ENCODE peak calls at places on chromosomes 5 and 9, in four cellular contexts. J is suprapubic skin, I is transverse colon, Q is thyroid gland. Z is an unnamed sample.

GRCh38 chr5:159908201-159908940 is 7.9 kb upstream of the ADRA1B start:
- DNase-seq in J (no peak), I (no peak), Q (peak), Z (no peak)

GRCh38 chr5:6317133-6317532 is 61.2 kb downstream of the MED10 start:
- DNase-seq in J (no peak), I (no peak), Q (no peak), Z (no peak)

GRCh38 chr5:171984748-171985419 is 21.6 kb downstream of the FBXW11 start:
- DNase-seq in J (no peak), I (no peak), Q (no peak), Z (peak)

GRCh38 chr5:178529080-178529479 is 61.1 kb downstream of the COL23A1 start:
- DNase-seq in J (no peak), I (no peak), Q (peak), Z (no peak)

GRCh38 chr9:111158375-111158774 is 120.1 kb upstream of the LPAR1 start:
- DNase-seq in J (no peak), I (no peak), Q (no peak), Z (no peak)

GRCh38 chr5:6660704-6661103 is 27.5 kb downstream of the SRD5A1 start:
- DNase-seq in J (no peak), I (no peak), Q (no peak), Z (no peak)

GRCh38 chr9:133125706-133126696 is 5.0 kb upstream of the RALGDS start:
- DNase-seq in J (no peak), I (peak), Q (peak), Z (no peak)

GRCh38 chr9:100579665-100580064 is 1.8 kb downstream of the CAVIN4 start:
- DNase-seq in J (no peak), I (no peak), Q (no peak), Z (no peak)

GRCh38 chr9:83707518-83707767 is 315 bp downstream of the UBQLN1 start:
- DNase-seq in J (peak), I (no peak), Q (no peak), Z (peak)

GRCh38 chr9:132055756-132056155 is 23.9 kb downstream of the MED27 start:
- DNase-seq in J (no peak), I (no peak), Q (no peak), Z (no peak)

GRCh38 chr5:112366987-112367386 is 52.1 kb downstream of the EPB41L4A start:
- DNase-seq in J (no peak), I (no peak), Q (no peak), Z (no peak)

GRCh38 chr5:1315709-1316587 is 21.1 kb upstream of the TERT start:
- DNase-seq in J (peak), I (peak), Q (peak), Z (no peak)

GRCh38 chr5:133873454-133873853 is 95.0 kb downstream of the C5orf15 start:
- DNase-seq in J (no peak), I (no peak), Q (no peak), Z (no peak)

GRCh38 chr5:94017579-94017978 is 276.2 kb upstream of the POU5F2 start:
- DNase-seq in J (no peak), I (no peak), Q (no peak), Z (no peak)

GRCh38 chr9:98523231-98523901 is 185.4 kb downstream of the GABBR2 start:
- DNase-seq in J (no peak), I (no peak), Q (peak), Z (no peak)

GRCh38 chr5:159786901-159787691 is 129.2 kb upstream of the ADRA1B start:
- DNase-seq in J (peak), I (peak), Q (peak), Z (no peak)

GRCh38 chr5:19210886-19211285 is 777.1 kb downstream of the CDH18 start:
- DNase-seq in J (no peak), I (no peak), Q (no peak), Z (no peak)

GRCh38 chr5:42570946-42571625 is 147.8 kb downstream of the GHR start:
- DNase-seq in J (no peak), I (no peak), Q (no peak), Z (no peak)

GRCh38 chr9:21385131-21385665 is at the start of gene IFNA2:
- DNase-seq in J (no peak), I (no peak), Q (no peak), Z (no peak)

GRCh38 chr5:32311404-32312193 is 1.1 kb downstream of the MTMR12 start:
- DNase-seq in J (no peak), I (no peak), Q (no peak), Z (no peak)

GRCh38 chr5:143131983-143132382 is 271.5 kb downstream of the NR3C1 start:
- DNase-seq in J (no peak), I (no peak), Q (no peak), Z (no peak)

GRCh38 chr9:36450110-36450732 is 50.2 kb upstream of the RNF38 start:
- DNase-seq in J (no peak), I (no peak), Q (peak), Z (no peak)

GRCh38 chr5:110105692-110106091 is 416.0 kb downstream of the MAN2A1 start:
- DNase-seq in J (no peak), I (no peak), Q (peak), Z (no peak)

GRCh38 chr9:97766610-97767009 is 69.5 kb upstream of the XPA start:
- DNase-seq in J (no peak), I (no peak), Q (no peak), Z (no peak)

GRCh38 chr5:41637869-41638268 is 127.5 kb upstream of the PLCXD3 start:
- DNase-seq in J (no peak), I (no peak), Q (no peak), Z (no peak)

GRCh38 chr5:53201746-53202145 is 92.2 kb upstream of the MOCS2 start:
- DNase-seq in J (no peak), I (no peak), Q (no peak), Z (no peak)

GRCh38 chr5:36777105-36777757 is 99.3 kb upstream of the NIPBL start:
- DNase-seq in J (no peak), I (peak), Q (peak), Z (peak)

GRCh38 chr5:6520201-6520600 is 71.5 kb downstream of the UBE2QL1 start:
- DNase-seq in J (no peak), I (no peak), Q (no peak), Z (no peak)

GRCh38 chr5:167642779-167643517 is 648.5 kb upstream of the WWC1 start:
- DNase-seq in J (no peak), I (no peak), Q (no peak), Z (no peak)

GRCh38 chr5:101473483-101473882 is 570.4 kb upstream of the ST8SIA4 start:
- DNase-seq in J (no peak), I (no peak), Q (no peak), Z (no peak)

GRCh38 chr9:88532320-88532719 is 2.7 kb upstream of the NXNL2 start:
- DNase-seq in J (no peak), I (no peak), Q (peak), Z (no peak)

GRCh38 chr5:177300971-177301370 is 2.5 kb downstream of the RAB24 start:
- DNase-seq in J (no peak), I (no peak), Q (no peak), Z (no peak)

GRCh38 chr5:177302354-177303110 is 987 bp downstream of the RAB24 start:
- DNase-seq in J (no peak), I (no peak), Q (no peak), Z (no peak)

GRCh38 chr5:177303121-177303924 is at the start of the genes PRELID1 and RAB24:
- DNase-seq in J (peak), I (peak), Q (peak), Z (peak)

GRCh38 chr5:177300236-177300880 is 3.2 kb downstream of the RAB24 start:
- DNase-seq in J (no peak), I (peak), Q (peak), Z (no peak)

DNA sequence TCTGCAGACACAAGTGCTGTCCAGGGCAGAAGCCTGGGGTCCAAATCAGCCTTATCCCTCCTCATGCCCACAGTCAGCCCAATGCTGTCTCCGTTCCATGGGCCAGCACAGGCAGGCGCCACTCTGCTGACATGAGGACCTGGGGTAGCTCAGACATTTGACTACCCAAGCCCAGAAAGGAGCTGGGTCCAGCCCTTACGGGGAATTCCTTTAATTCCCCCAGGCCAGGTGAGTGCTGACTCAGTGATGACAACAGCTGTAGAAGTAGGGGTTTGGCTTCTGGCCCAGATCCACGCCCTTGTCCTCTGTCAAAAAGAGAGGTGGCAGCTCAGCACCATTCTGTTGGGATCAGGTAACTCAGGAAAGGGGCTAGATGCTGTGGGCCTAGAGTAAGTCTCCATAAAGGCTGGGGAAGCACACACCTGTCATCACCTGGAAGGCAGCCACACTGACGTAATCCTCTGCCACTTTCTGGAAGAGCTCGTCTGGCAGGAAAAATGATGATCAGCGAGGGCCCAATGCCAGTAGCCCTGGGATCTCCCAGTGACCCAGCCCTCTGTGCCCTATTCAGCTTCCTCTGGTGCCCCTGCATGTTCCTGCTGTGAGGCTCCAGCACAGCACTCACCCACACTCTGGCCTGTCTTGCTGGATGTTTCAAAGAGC is 1.9 kb downstream of the RAB24 start:
- DNase-seq in J (no peak), I (peak), Q (peak), Z (no peak)
- TF ChIP-seq POLR2A in J (no peak), I (peak), Q (no peak), Z (no peak)

GRCh38 chr9:78443946-78444345 is 147.0 kb downstream of the PSAT1 start:
- DNase-seq in J (no peak), I (no peak), Q (no peak), Z (no peak)
- TF ChIP-seq POLR2A in J (no peak), I (no peak), Q (no peak), Z (no peak)

GRCh38 chr5:34621280-34622045 is 34.7 kb upstream of the RAI14 start:
- DNase-seq in J (no peak), I (no peak), Q (no peak), Z (no peak)

GRCh38 chr5:34625246-34625645 is 30.9 kb upstream of the RAI14 start:
- DNase-seq in J (no peak), I (no peak), Q (no peak), Z (no peak)

GRCh38 chr5:34620185-34620584 is 35.9 kb upstream of the RAI14 start:
- DNase-seq in J (no peak), I (no peak), Q (no peak), Z (no peak)

GRCh38 chr5:34624711-34625110 is 31.4 kb upstream of the RAI14 start:
- DNase-seq in J (no peak), I (no peak), Q (no peak), Z (no peak)

GRCh38 chr5:34622046-34622435 is 34.1 kb upstream of the RAI14 start:
- DNase-seq in J (no peak), I (no peak), Q (no peak), Z (no peak)
- TF ChIP-seq POLR2A in J (no peak), I (no peak), Q (no peak), Z (no peak)

GRCh38 chr9:136364369-136364748 is 815 bp upstream of the DNLZ start:
- DNase-seq in J (no peak), I (no peak), Q (no peak), Z (no peak)

GRCh38 chr9:136364942-136365774 is 1.6 kb upstream of the DNLZ start:
- DNase-seq in J (no peak), I (no peak), Q (no peak), Z (no peak)

GRCh38 chr9:136363106-136363605 is 388 bp downstream of the DNLZ start:
- DNase-seq in J (peak), I (peak), Q (peak), Z (peak)

GRCh38 chr9:136362450-136362784 is 1.1 kb downstream of the DNLZ start:
- DNase-seq in J (no peak), I (no peak), Q (no peak), Z (no peak)

DNA sequence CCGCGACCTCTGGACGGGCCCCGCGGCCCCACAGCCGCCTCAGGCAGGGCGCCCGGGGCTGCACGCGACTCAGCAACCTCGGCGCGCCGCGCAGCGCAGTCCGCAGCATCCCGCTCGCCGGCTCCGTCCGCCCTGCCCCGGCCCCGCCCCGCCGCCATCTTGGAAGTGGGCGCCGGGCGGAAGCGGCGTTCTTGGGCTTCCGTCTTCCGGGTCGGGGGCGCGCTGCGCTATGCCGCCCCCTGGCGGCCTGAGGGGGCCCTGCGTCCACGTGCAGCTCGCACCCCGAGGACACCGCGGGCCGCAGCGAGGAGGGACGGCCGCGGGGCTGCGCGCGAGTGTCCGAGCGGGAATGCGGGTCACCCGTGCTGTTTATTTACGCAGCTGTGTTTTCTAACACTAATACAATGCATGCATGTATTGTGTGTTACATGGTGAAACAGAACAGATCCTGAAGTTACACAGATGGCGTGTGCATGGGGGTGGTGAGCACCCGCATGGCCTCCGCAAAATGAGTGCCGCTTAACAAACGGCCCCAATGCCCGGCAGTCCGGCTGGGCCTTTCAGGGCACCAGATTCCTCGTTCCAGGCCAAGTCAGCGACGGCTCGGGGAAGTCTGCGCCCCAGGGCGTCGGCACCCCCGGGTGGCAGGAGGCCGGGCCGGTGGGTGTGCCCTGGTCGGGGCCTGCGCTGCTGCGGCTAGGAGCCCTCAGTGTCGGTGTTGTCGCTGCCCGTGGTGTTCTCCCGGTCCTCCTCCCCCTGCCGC is at the start of gene DNLZ:
- DNase-seq in J (peak), I (peak), Q (peak), Z (peak)
- TF ChIP-seq POLR2A in J (no peak), I (no peak), Q (no peak), Z (peak)

DNA sequence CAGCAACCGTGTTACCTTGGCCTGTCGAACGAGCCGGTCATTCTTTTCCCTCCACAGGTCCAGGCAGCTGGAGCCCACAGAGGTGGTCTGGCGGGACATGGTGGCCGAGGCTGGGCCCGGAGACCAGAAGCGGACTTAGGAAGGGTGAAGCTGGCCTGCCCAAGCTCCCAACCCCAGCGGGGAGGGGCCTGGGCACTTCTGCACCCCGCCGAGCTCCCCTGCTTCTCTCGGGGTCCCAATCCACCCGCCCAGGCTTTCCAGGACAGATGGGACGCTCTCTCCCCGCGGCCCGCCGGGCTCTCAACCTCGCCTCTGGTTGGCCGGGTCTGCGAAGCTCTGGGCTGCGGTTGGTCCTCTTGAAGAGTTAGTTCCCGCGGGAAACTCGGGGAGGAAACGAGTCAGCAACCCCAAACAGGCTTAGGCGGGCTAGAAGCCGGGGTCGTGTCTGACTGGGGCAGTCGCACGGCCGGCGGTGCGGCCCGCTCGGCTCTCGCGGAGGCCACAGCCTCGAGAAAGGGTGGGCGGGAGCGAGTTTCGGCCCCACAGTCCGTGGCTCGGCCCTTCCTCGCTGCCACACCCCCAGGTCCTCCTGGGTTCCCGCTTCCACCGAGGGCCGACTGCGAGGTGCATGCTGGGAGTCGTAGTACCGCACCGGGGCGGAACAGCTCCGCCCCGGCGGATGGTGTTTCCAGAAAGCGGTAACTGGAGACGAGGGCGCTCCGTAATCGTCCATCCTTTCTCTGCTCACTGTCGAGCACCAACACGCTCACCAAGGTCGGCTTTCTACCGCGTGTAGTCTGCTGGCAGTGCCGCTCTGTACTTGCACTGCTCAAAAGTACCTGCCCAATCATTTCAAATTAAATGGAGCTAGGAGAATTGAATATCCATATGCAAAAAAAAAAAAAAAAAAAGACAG is at the start of gene FANCG:
- DNase-seq in J (peak), I (peak), Q (peak), Z (peak)
- TF ChIP-seq POLR2A in J (no peak), I (peak), Q (no peak), Z (peak)

GRCh38 chr5:39520232-39520572 is 95.4 kb upstream of the DAB2 start:
- DNase-seq in J (no peak), I (no peak), Q (no peak), Z (no peak)
- TF ChIP-seq POLR2A in J (no peak), I (no peak), Q (no peak), Z (no peak)

GRCh38 chr5:140107312-140108092 is 6.4 kb upstream of the PURA start:
- DNase-seq in J (peak), I (peak), Q (peak), Z (peak)
- TF ChIP-seq POLR2A in J (peak), I (peak), Q (no peak), Z (peak)